ENCODE peak calls at places on chromosome 12, in six cellular contexts. One of them, this sample, is unnamed.

GRCh38 chr12:29282452-29282851 is 98.5 kb downstream of the ERGIC2 start:
- DNase-seq in endothelial cell: no peak
- DNase-seq in AG09309: no peak
- DNase-seq in A549: no peak
- DNase-seq in PC-3: no peak
- DNase-seq in MM.1S: no peak
- DNase-seq in this sample: no peak

GRCh38 chr12:127145929-127146789 is 1120.8 kb upstream of the TMEM132C start:
- DNase-seq in PC-3: no peak
- DNase-seq in MM.1S: no peak
- DNase-seq in endothelial cell: no peak
- DNase-seq in A549: peak
- DNase-seq in AG09309: no peak
- DNase-seq in this sample: peak

GRCh38 chr12:1657616-1658167 is 28.7 kb downstream of the WNT5B start:
- DNase-seq in endothelial cell: no peak
- DNase-seq in PC-3: no peak
- DNase-seq in MM.1S: no peak
- DNase-seq in A549: no peak
- DNase-seq in AG09309: no peak
- DNase-seq in this sample: no peak

GRCh38 chr12:115313929-115314328 is 630.0 kb upstream of the TBX3 start:
- DNase-seq in endothelial cell: no peak
- DNase-seq in PC-3: peak
- DNase-seq in MM.1S: no peak
- DNase-seq in A549: no peak
- DNase-seq in AG09309: no peak
- DNase-seq in this sample: no peak

GRCh38 chr12:32240210-32240609 is 133.6 kb downstream of the BICD1 start:
- DNase-seq in endothelial cell: no peak
- DNase-seq in AG09309: no peak
- DNase-seq in MM.1S: no peak
- DNase-seq in PC-3: no peak
- DNase-seq in A549: no peak
- DNase-seq in this sample: no peak

GRCh38 chr12:67827820-67828383 is 161.3 kb upstream of the IFNG-AS1 start:
- DNase-seq in AG09309: peak
- DNase-seq in PC-3: peak
- DNase-seq in endothelial cell: no peak
- DNase-seq in MM.1S: no peak
- DNase-seq in A549: peak
- DNase-seq in this sample: no peak

GRCh38 chr12:32549675-32550079 is 129.4 kb upstream of the DNM1L start:
- DNase-seq in MM.1S: no peak
- DNase-seq in endothelial cell: no peak
- DNase-seq in AG09309: no peak
- DNase-seq in A549: no peak
- DNase-seq in PC-3: no peak
- DNase-seq in this sample: no peak

GRCh38 chr12:31506907-31507306 is 84.0 kb downstream of the DENND5B start:
- DNase-seq in AG09309: no peak
- DNase-seq in endothelial cell: no peak
- DNase-seq in MM.1S: no peak
- DNase-seq in A549: no peak
- DNase-seq in PC-3: no peak
- DNase-seq in this sample: no peak

GRCh38 chr12:50111417-50111692 is 681 bp upstream of the COX14 start:
- DNase-seq in endothelial cell: no peak
- DNase-seq in AG09309: no peak
- DNase-seq in A549: no peak
- DNase-seq in PC-3: no peak
- DNase-seq in MM.1S: no peak
- DNase-seq in this sample: no peak

GRCh38 chr12:122506393-122506938 is 5.7 kb upstream of the ZCCHC8 start:
- DNase-seq in endothelial cell: no peak
- DNase-seq in AG09309: no peak
- DNase-seq in MM.1S: no peak
- DNase-seq in A549: no peak
- DNase-seq in PC-3: no peak
- DNase-seq in this sample: no peak

GRCh38 chr12:68140576-68140975 is 19.0 kb downstream of the IFNG start:
- DNase-seq in A549: no peak
- DNase-seq in PC-3: no peak
- DNase-seq in AG09309: no peak
- DNase-seq in endothelial cell: no peak
- DNase-seq in MM.1S: no peak
- DNase-seq in this sample: peak

GRCh38 chr12:14322403-14322802 is 43.1 kb upstream of the ATF7IP start:
- DNase-seq in PC-3: no peak
- DNase-seq in MM.1S: no peak
- DNase-seq in A549: no peak
- DNase-seq in endothelial cell: no peak
- DNase-seq in AG09309: peak
- DNase-seq in this sample: no peak

GRCh38 chr12:114012744-114013431 is 46.8 kb upstream of the RBM19 start:
- DNase-seq in MM.1S: no peak
- DNase-seq in PC-3: no peak
- DNase-seq in endothelial cell: no peak
- DNase-seq in AG09309: no peak
- DNase-seq in A549: no peak
- DNase-seq in this sample: no peak

GRCh38 chr12:114015851-114016250 is 49.7 kb upstream of the RBM19 start:
- DNase-seq in A549: no peak
- DNase-seq in AG09309: no peak
- DNase-seq in PC-3: no peak
- DNase-seq in endothelial cell: no peak
- DNase-seq in MM.1S: no peak
- DNase-seq in this sample: no peak

GRCh38 chr12:114011711-114012110 is 45.6 kb upstream of the RBM19 start:
- DNase-seq in A549: no peak
- DNase-seq in endothelial cell: no peak
- DNase-seq in PC-3: no peak
- DNase-seq in AG09309: no peak
- DNase-seq in MM.1S: no peak
- DNase-seq in this sample: no peak

GRCh38 chr12:114018669-114019068 is 52.5 kb upstream of the RBM19 start:
- DNase-seq in endothelial cell: no peak
- DNase-seq in A549: no peak
- DNase-seq in MM.1S: no peak
- DNase-seq in PC-3: peak
- DNase-seq in AG09309: no peak
- DNase-seq in this sample: no peak

DNA sequence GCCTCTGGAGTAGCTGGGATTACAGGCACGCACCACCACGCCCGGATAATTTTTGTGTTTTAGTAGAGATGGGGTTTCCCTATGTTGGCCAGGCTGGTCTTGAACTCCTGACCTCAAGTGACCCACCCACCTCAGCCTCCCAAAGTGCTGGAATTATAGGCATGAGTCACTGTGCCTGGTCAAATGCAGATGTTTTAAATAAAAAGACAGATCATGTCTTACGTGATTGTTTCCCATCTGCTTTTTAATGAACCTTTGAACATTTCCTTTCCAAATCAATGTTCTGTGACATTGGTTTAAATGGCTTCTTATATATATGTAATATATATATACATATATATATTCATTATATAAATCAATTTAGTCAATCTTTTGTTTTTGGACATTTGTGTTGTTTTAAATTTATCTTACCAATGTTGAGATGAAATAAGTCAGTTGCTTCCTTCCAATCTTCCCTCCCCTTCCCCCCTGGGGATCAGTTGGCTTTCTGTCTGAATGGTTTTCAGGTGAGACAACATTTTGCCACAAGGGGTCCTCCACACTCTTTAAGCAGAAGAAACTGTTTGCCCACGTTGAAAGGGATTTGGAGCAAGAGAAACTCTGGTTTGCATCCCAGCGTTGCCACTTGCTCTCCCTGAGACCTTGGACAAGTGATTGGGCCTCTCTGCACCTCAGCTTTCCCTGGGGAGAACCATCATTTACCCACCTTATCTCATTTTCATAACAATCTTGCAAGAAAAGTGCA is 47.6 kb upstream of the RBM19 start:
- DNase-seq in A549: no peak
- DNase-seq in AG09309: peak
- DNase-seq in endothelial cell: peak
- DNase-seq in PC-3: peak
- DNase-seq in MM.1S: no peak
- DNase-seq in this sample: no peak
- TF ChIP-seq CTCF in A549: peak
- TF ChIP-seq CTCF in AG09309: peak
- TF ChIP-seq CTCF in endothelial cell: peak
- TF ChIP-seq CTCF in PC-3: peak
- TF ChIP-seq CTCF in MM.1S: no peak
- TF ChIP-seq CTCF in this sample: peak

DNA sequence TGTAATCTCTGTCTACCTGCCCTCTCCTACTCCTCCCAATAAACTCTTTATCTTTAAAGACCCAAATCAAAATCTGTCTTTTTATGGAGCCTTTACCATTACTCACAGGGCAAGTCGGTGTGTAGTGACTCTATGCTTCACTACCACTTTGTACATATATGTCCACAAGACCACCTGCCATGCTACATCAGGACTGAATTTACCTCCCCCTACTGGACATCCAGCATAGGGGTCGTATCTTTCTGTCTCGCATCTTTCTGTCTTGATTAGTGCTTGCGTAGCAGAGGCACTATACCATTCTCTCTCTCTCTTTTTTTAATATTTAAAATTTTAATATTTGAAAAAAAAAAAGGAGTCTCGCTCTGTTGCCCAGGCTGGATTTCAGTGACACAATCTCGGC is 587.5 kb downstream of the SOX5 start:
- DNase-seq in A549: no peak
- DNase-seq in MM.1S: no peak
- DNase-seq in AG09309: no peak
- DNase-seq in endothelial cell: no peak
- DNase-seq in PC-3: no peak
- DNase-seq in this sample: no peak
- TF ChIP-seq CTCF in A549: no peak
- TF ChIP-seq CTCF in MM.1S: no peak
- TF ChIP-seq CTCF in AG09309: no peak
- TF ChIP-seq CTCF in endothelial cell: peak
- TF ChIP-seq CTCF in PC-3: no peak
- TF ChIP-seq CTCF in this sample: no peak

GRCh38 chr12:87796961-87797516 is 232.2 kb downstream of the C12orf50 start:
- DNase-seq in AG09309: no peak
- DNase-seq in A549: no peak
- DNase-seq in endothelial cell: no peak
- DNase-seq in MM.1S: no peak
- DNase-seq in PC-3: peak
- DNase-seq in this sample: no peak

GRCh38 chr12:87793134-87793533 is 236.1 kb downstream of the C12orf50 start:
- DNase-seq in A549: no peak
- DNase-seq in PC-3: no peak
- DNase-seq in endothelial cell: no peak
- DNase-seq in MM.1S: no peak
- DNase-seq in AG09309: no peak
- DNase-seq in this sample: no peak

DNA sequence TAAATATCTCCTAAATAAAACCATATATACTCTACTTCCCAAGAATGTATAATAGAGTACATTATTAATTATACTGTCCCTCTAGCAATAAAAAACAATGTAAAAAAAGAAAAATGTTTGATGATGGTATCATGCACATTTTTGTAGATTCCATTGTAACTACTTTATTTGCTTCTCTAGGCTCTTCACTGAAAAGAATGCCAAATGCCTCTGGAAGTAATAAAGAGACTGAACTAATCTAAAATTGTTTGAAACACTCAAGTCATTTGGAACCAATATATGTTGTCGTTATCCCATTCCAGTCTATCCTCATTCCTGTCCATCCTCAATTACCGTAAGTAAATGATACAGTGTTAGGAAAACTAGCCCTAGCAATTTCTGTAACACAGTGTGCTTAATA is 233.6 kb downstream of the C12orf50 start:
- DNase-seq in A549: no peak
- DNase-seq in AG09309: no peak
- DNase-seq in PC-3: no peak
- DNase-seq in MM.1S: no peak
- DNase-seq in endothelial cell: no peak
- DNase-seq in this sample: no peak
- TF ChIP-seq CTCF in A549: no peak
- TF ChIP-seq CTCF in AG09309: no peak
- TF ChIP-seq CTCF in PC-3: no peak
- TF ChIP-seq CTCF in MM.1S: no peak
- TF ChIP-seq CTCF in endothelial cell: no peak
- TF ChIP-seq CTCF in this sample: no peak

GRCh38 chr12:88153959-88154358 is 11.9 kb downstream of the TMTC3 start:
- DNase-seq in endothelial cell: no peak
- DNase-seq in MM.1S: peak
- DNase-seq in PC-3: peak
- DNase-seq in A549: no peak
- DNase-seq in AG09309: peak
- DNase-seq in this sample: no peak
- TF ChIP-seq CTCF in endothelial cell: peak
- TF ChIP-seq CTCF in MM.1S: peak
- TF ChIP-seq CTCF in PC-3: peak
- TF ChIP-seq CTCF in A549: peak
- TF ChIP-seq CTCF in AG09309: peak
- TF ChIP-seq CTCF in this sample: peak

This sample was measured in D721Med.